ENCODE peak calls at places on chromosomes 16 and 17, in five cellular contexts. X, N, I, W and G are unnamed samples.

GRCh38 chr16:17082126-17082882 is 388.5 kb downstream of the XYLT1 start:
- DNase-seq in X (no peak), N (peak; percentile 76), I (no peak), W (no peak), G (no peak)

GRCh38 chr16:50266337-50267091 is at the start of gene ADCY7:
- DNase-seq in X (peak; percentile 72), N (peak; percentile 57), I (peak; percentile 83), W (peak; percentile 45), G (peak; percentile 83)

GRCh38 chr17:81514485-81514734 is 1.8 kb upstream of the ACTG1 start:
- DNase-seq in X (no peak), N (no peak), I (no peak), W (no peak), G (no peak)

GRCh38 chr17:74796211-74796610 is 20.1 kb upstream of the NAT9 start:
- DNase-seq in X (no peak), N (no peak), I (no peak), W (no peak), G (no peak)

GRCh38 chr17:70365098-70365583 is 195.8 kb downstream of the KCNJ2 start:
- DNase-seq in X (peak; percentile 93), N (no peak), I (peak; percentile 37), W (no peak), G (no peak)

GRCh38 chr17:66829386-66829864 is 5.5 kb upstream of the CACNG5 start:
- DNase-seq in X (peak; percentile 84), N (peak; percentile 92), I (peak; percentile 54), W (peak; percentile 22), G (peak; percentile 78)

GRCh38 chr16:66205287-66206167 is 161.0 kb upstream of the CDH5 start:
- DNase-seq in X (no peak), N (no peak), I (no peak), W (no peak), G (peak; percentile 40)

GRCh38 chr17:81583589-81584337 is 31.6 kb upstream of the FAAP100 start:
- DNase-seq in X (peak; percentile 73), N (no peak), I (no peak), W (no peak), G (no peak)

GRCh38 chr16:27430923-27431484 is 29.0 kb downstream of the IL21R start:
- DNase-seq in X (peak; percentile 69), N (no peak), I (no peak), W (no peak), G (no peak)

GRCh38 chr17:43353364-43353763 is 45.4 kb upstream of the ARL4D start:
- DNase-seq in X (no peak), N (no peak), I (no peak), W (no peak), G (no peak)

GRCh38 chr17:80871341-80871740 is 120.3 kb upstream of the CHMP6 start:
- DNase-seq in X (no peak), N (no peak), I (no peak), W (no peak), G (no peak)

GRCh38 chr16:577796-578195 is 8.0 kb downstream of the PIGQ start:
- DNase-seq in X (no peak), N (no peak), I (no peak), W (no peak), G (no peak)

GRCh38 chr17:80010283-80010858 is 25.3 kb downstream of the TBC1D16 start:
- DNase-seq in X (no peak), N (no peak), I (no peak), W (no peak), G (no peak)

GRCh38 chr17:49580055-49580721 is 4.5 kb downstream of the NXPH3 start:
- DNase-seq in X (no peak), N (no peak), I (no peak), W (no peak), G (peak; percentile 35)

GRCh38 chr17:44082206-44082605 is 11.7 kb downstream of the G6PC3 start:
- DNase-seq in X (no peak), N (no peak), I (no peak), W (no peak), G (no peak)

GRCh38 chr16:86929149-86929871 is 351.0 kb downstream of the FOXL1 start:
- DNase-seq in X (peak; percentile 77), N (no peak), I (no peak), W (no peak), G (peak; percentile 73)

GRCh38 chr17:75814900-75815373 is 29.3 kb downstream of the UNC13D start:
- DNase-seq in X (peak; percentile 70), N (no peak), I (no peak), W (no peak), G (peak; percentile 92)

GRCh38 chr16:83994703-83995102 is 26.7 kb downstream of the NECAB2 start:
- DNase-seq in X (peak; percentile 38), N (no peak), I (no peak), W (no peak), G (no peak)

GRCh38 chr17:67531291-67531690 is 154.2 kb downstream of the PITPNC1 start:
- DNase-seq in X (no peak), N (peak; percentile 53), I (peak; percentile 80), W (no peak), G (no peak)

GRCh38 chr17:75008373-75008772 is 4.1 kb upstream of the MRPL58 start:
- DNase-seq in X (no peak), N (no peak), I (no peak), W (no peak), G (no peak)

GRCh38 chr16:66529475-66529874 is 20.4 kb downstream of the TK2 start:
- DNase-seq in X (no peak), N (no peak), I (no peak), W (no peak), G (no peak)

GRCh38 chr16:86227801-86228200 is 282.5 kb upstream of the FOXF1 start:
- DNase-seq in X (peak; percentile 36), N (no peak), I (no peak), W (no peak), G (no peak)

GRCh38 chr16:1786242-1787055 is 3.7 kb downstream of the NUBP2 start:
- DNase-seq in X (no peak), N (no peak), I (no peak), W (peak; percentile 16), G (no peak)
- TF ChIP-seq CTCF in X (peak; percentile 10), N (peak; percentile 33), I (no peak), W (no peak), G (no peak)

GRCh38 chr17:14197582-14197981 is 39.1 kb downstream of the CDRT15 start:
- DNase-seq in X (no peak), N (no peak), I (no peak), W (no peak), G (no peak)
- TF ChIP-seq CTCF in X (no peak), N (no peak), I (no peak), W (no peak), G (no peak)

DNA sequence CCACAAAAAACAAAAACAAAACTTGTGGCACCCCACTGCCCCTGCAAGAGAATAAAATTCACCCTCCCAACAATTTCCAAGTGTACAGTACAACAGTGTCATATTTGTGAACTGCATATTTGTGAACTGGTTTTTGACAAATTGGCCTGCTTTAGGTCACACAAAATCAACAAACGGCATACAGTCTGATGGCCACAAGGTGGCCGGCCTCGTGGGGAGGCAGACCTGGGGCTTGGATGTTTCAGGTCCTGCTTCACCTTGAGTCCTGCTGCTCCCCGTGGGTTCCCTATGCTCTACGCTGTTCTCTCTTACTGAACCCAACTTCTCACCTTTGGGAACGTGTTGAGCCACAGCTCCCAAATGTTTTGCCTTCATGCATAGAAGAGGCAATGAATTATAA is 102.2 kb downstream of the CDK5R1 start:
- DNase-seq in X (peak; percentile 5), N (peak; percentile 78), I (no peak), W (no peak), G (peak; percentile 20)
- TF ChIP-seq CTCF in X (peak; percentile 40), N (peak; percentile 69), I (no peak), W (no peak), G (peak; percentile 29)

GRCh38 chr17:13484020-13484419 is 117.7 kb downstream of the HS3ST3A1 start:
- DNase-seq in X (peak; percentile 29), N (no peak), I (no peak), W (no peak), G (no peak)
- TF ChIP-seq CTCF in X (no peak), N (no peak), I (no peak), W (no peak), G (no peak)

DNA sequence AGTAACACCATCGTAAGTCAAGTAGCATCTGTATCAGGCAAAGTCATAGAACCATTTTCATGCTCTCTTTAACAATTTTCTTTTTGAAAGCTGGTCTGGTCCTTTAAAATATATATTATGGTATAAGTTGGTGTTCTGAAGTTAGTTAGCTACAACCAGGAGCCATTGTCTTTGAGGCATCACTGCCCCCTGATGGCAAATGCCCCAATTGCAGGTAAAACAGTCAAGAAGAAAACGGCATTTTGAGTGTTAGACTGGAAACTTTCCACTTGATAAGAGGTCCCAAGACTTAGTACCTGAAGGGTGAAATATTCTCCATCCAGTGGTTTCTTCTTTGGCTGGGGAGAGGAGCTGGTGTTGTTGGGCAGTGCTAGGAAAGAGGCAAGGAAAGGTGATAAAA is 14.1 kb downstream of the TP53 start:
- DNase-seq in X (peak; percentile 26), N (peak; percentile 85), I (no peak), W (no peak), G (no peak)
- TF ChIP-seq CTCF in X (peak; percentile 58), N (peak; percentile 84), I (peak; percentile 27), W (no peak), G (peak; percentile 40)

DNA sequence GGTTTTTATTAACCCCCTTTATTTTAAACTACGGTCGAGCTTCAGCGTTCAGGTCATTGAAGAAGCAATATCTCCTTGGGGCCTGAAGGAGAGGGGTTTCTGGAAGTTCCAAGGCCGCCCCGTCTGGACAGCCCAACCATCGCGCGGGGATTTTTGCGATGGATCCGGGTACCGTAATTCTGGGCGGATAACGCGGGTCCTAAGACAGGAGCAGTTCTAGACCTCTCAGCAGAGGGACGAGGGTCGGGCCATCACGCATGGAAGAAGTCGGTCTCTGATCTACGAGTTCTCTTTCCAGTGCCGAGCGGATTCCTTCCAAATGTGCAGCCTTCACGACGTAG is 3.6 kb downstream of the BORCS6 start:
- DNase-seq in X (no peak), N (no peak), I (no peak), W (no peak), G (no peak)
- TF ChIP-seq CTCF in X (no peak), N (no peak), I (no peak), W (no peak), G (no peak)